ENCODE peak calls at places on chromosomes 11 and 22, in four cellular contexts. M is Karpas-422, F is OCI-LY7, H is cardiac muscle cell. W is an unnamed sample. For H3K36me3, the result is how much of the 10 kb centered on the place peaks cover.

GRCh38 chr11:17475666-17476316 is 854 bp downstream of the ABCC8 start:
- DNase-seq in M (no peak), F (no peak), H (no peak), W (no peak)

GRCh38 chr11:26227311-26227710 is 104.6 kb upstream of the ANO3 start:
- DNase-seq in M (peak), F (peak), H (peak), W (peak)

GRCh38 chr22:30453731-30454510 is 17.9 kb downstream of the SEC14L3 start:
- DNase-seq in F (no peak), M (peak), H (peak), W (no peak)

GRCh38 chr22:42901790-42902508 is 44.9 kb upstream of the ARFGAP3 start:
- DNase-seq in H (no peak), M (peak), F (peak), W (no peak)

GRCh38 chr11:11816511-11817319 is 25.1 kb upstream of the USP47 start:
- DNase-seq in M (no peak), F (no peak), H (peak), W (no peak)

GRCh38 chr11:126834149-126834548 is 166.4 kb downstream of the KIRREL3 start:
- DNase-seq in F (no peak), H (peak), M (no peak), W (no peak)

GRCh38 chr11:17578958-17579357 is 31.9 kb downstream of the OTOG start:
- DNase-seq in H (no peak), F (no peak), M (no peak), W (no peak)

GRCh38 chr11:16738949-16739262 is 459 bp downstream of the C11orf58 start:
- DNase-seq in H (no peak), M (no peak), F (no peak), W (no peak)

GRCh38 chr11:11230802-11231562 is 122.1 kb downstream of the CSNK2A3 start:
- DNase-seq in F (peak), M (peak), H (no peak), W (no peak)

GRCh38 chr22:43919106-43919965 is 4.3 kb upstream of the PNPLA3 start:
- DNase-seq in H (peak), F (no peak), M (no peak), W (no peak)

GRCh38 chr11:75834728-75835127 is 19.7 kb downstream of the UVRAG start:
- DNase-seq in H (no peak), F (no peak), M (no peak), W (no peak)

GRCh38 chr11:103541186-103541795 is 432.1 kb downstream of the DYNC2H1 start:
- DNase-seq in F (peak), H (no peak), M (no peak), W (no peak)

GRCh38 chr11:61120099-61120864 is 18.0 kb downstream of the CD5 start:
- DNase-seq in H (no peak), F (no peak), M (no peak), W (no peak)
- H3K27ac ChIP-seq in H (no peak), F (no peak), M (no peak), W (no peak)

GRCh38 chr22:50059185-50059880 is 1.2 kb upstream of the TTLL8 start:
- DNase-seq in M (peak), F (peak), H (peak), W (peak)

GRCh38 chr22:50058338-50059184 is 463 bp upstream of the TTLL8 start:
- DNase-seq in H (peak), M (no peak), F (no peak), W (no peak)

GRCh38 chr22:50056214-50056972 is 1.7 kb downstream of the TTLL8 start:
- DNase-seq in M (peak), H (no peak), F (peak), W (no peak)

GRCh38 chr22:50057292-50057867 is 718 bp downstream of the TTLL8 start:
- DNase-seq in M (no peak), F (no peak), H (no peak), W (no peak)

GRCh38 chr22:50057868-50058311 is at the start of gene TTLL8:
- DNase-seq in H (no peak), F (no peak), M (no peak), W (no peak)
- H3K36me3 ChIP-seq in H (under half), F (under half), M (under half), W (under half)

GRCh38 chr11:42800041-42800440 is 511.8 kb upstream of the API5 start:
- DNase-seq in M (no peak), F (no peak), H (no peak), W (no peak)

GRCh38 chr11:42806191-42806590 is 505.6 kb upstream of the API5 start:
- DNase-seq in F (no peak), H (no peak), M (no peak), W (no peak)

DNA sequence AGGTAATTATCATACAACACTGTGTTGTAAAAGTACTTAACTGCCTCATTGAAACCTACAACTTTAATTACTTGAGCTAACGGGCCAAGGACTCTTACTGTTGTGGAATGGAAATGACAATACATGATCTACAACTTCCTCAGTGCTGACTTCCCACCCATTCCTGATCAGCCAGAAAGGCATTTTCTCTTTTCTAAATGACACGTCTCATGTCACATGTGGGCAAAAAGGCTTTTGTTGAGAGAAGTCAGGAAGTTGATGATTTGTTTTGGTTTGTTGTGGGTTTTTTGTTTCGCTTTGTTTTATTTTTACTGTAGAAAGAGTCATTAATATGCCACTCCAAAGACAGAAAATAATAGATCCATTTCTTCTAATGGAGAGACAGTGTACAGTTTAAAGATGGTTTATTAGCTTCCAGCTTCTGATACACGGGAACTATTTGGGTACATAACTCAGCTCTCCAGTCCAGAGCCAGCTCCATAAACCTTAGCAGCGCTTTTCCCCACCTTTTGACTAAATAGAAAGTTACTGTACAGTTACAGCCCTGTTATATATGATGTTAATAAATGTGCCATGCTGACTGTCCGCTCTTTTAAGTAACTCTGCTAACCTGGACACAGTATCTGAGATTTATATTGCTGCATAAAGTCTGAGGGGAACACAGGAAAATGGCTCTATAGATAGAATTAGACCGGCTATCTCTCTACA is 509.4 kb upstream of the API5 start:
- DNase-seq in H (no peak), M (no peak), F (no peak), W (peak)
- H3K4me3 ChIP-seq in H (no peak), M (no peak), F (no peak), W (peak)

GRCh38 chr11:115930886-115931537 is 426.8 kb upstream of the CADM1 start:
- DNase-seq in H (no peak), M (peak), F (peak), W (peak)
- H3K27ac ChIP-seq in H (no peak), M (peak), F (peak), W (peak)

DNA sequence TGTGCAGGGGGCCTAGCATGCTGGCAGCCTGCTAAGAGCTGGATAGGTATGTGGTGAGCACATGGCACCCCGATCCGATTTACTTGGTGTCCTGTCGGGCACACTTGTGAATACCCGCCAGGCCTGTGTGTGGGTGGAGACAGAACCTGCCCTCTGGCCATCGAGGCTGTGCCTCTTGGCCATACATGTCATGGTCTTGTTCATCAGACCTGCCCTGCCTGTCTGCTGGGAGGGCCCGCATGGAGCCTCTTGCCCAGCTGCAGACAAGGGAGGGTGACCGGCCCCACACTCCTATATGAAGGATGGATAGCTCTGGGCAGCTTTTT is 310.2 kb downstream of the TBC1D22A start:
- DNase-seq in H (no peak), M (no peak), F (no peak), W (no peak)
- H3K36me3 ChIP-seq in H (under half), M (under half), F (under half), W (under half)

DNA sequence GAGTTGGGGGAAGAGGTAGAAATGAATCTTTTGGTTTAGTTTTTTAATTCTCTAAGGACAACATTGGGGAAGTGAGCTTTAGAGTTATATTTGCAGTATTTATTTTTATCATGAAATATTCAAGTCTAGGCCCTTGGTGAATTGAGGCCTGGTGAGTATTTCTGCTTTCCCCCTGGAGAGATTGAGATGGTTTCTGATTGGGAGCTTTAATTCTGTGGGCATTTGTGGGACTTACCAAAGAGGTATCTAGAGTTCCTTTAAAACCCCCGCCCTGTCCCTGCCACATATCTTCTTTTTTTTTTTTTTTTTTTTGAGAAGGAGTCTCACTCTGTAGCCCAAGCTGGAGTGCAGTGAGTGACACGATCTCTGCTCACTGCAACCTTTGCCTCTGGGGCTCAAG is 9.6 kb downstream of the ACO2 start:
- DNase-seq in F (no peak), M (peak), H (no peak), W (no peak)
- H3K4me3 ChIP-seq in F (no peak), M (peak), H (no peak), W (no peak)

W was measured in MM.1S.